ENCODE peak calls at places on chromosomes 12 and 14, in nine cellular contexts. U, C, D, F, A, V, W, X and B are unnamed samples. For H3K4me1, the result is how much of the 10 kb centered on the place peaks cover.

GRCh38 chr12:60535363-60535762 is 939.5 kb downstream of the SLC16A7 start:
- DNase-seq in A (no peak), F (no peak), D (no peak), U (no peak), C (no peak), W (peak), V (no peak), X (no peak), B (no peak)

GRCh38 chr14:92651793-92652382 is 96.5 kb downstream of the LGMN start:
- DNase-seq in W (no peak), C (no peak), X (no peak), F (no peak), U (no peak), V (no peak), A (no peak), D (no peak), B (no peak)

GRCh38 chr12:85627584-85627983 is 208.6 kb downstream of the RASSF9 start:
- DNase-seq in U (no peak), F (no peak), D (peak), A (no peak), C (no peak), W (peak), V (no peak), X (no peak), B (no peak)

GRCh38 chr14:21723431-21724045 is 49.9 kb upstream of the OR4E1 start:
- DNase-seq in V (peak), D (peak), F (peak), A (peak), U (peak), W (peak), C (peak), X (peak), B (peak)

GRCh38 chr12:120887253-120888043 is 16.7 kb downstream of the SPPL3 start:
- DNase-seq in W (no peak), U (no peak), D (no peak), A (no peak), F (no peak), V (peak), X (no peak), C (no peak), B (no peak)

GRCh38 chr14:36478782-36479181 is 41.2 kb downstream of the NKX2-1 start:
- DNase-seq in V (peak), U (no peak), C (no peak), X (no peak), F (no peak), W (peak), D (peak), A (peak), B (no peak)

GRCh38 chr12:95286713-95287112 is 69.1 kb downstream of the VEZT start:
- DNase-seq in A (no peak), D (peak), V (no peak), U (no peak), F (no peak), W (no peak), C (no peak), X (no peak), B (no peak)

GRCh38 chr12:51496907-51497306 is 72.3 kb downstream of the SLC4A8 start:
- DNase-seq in U (no peak), W (no peak), F (no peak), X (no peak), C (no peak), V (no peak), A (no peak), D (no peak), B (no peak)

GRCh38 chr12:9221476-9221875 is 13.3 kb upstream of the PZP start:
- DNase-seq in X (no peak), F (no peak), D (no peak), A (no peak), U (no peak), W (no peak), V (no peak), C (no peak), B (no peak)

GRCh38 chr14:31969371-31969770 is 107.7 kb upstream of the ARHGAP5 start:
- DNase-seq in D (no peak), C (no peak), W (no peak), X (no peak), V (no peak), A (no peak), F (no peak), U (no peak), B (peak)

GRCh38 chr14:54490448-54490805 is 1.6 kb upstream of the GMFB start:
- DNase-seq in D (peak), U (no peak), V (no peak), F (no peak), C (no peak), X (no peak), A (no peak), W (no peak), B (no peak)

DNA sequence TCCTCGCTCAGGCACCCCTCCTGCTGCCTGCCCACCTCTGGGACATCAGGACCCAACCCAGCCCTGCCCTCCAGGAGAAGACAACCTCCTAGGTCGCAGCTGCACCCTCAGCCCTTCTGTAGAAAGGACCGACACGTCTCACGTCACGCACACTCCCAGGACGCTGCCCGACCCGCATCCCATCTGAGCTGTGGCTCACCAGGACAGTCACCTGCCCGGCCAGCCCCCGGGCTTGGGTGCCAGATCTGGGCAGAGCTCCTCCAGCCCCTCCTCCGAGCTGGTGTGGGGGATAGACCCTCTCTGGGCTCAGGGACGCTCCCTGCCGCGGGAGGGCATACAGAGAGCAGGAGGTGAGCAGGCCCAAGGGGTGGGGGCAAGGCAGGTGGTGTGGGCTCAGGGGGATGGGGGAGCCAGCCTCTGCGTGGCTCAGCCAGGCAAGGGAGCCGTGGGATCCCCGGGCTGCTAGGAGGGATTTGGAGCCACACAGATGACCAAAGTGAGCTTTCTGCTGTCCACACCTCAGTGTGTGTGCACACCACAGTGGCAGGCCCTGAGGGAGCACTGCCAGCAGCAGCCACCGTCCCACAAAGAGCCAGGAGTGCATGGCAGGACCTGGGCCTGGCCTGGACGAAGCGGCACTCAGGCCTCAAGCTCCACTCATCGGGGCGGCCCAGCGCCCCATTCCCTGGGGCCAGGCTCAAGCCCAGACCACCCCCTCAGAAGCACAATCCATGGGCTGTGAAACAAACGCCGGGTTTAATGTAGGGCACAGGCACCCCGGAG is 13.6 kb downstream of the DEGS2 start:
- DNase-seq in U (no peak), F (no peak), A (no peak), X (no peak), W (no peak), C (no peak), V (no peak), D (no peak), B (no peak)
- H3K4me1 ChIP-seq in U (under half), F (under half), A (under half), X (under half), W (under half), C (under half), V (under half), D (under half), B (under half)

DNA sequence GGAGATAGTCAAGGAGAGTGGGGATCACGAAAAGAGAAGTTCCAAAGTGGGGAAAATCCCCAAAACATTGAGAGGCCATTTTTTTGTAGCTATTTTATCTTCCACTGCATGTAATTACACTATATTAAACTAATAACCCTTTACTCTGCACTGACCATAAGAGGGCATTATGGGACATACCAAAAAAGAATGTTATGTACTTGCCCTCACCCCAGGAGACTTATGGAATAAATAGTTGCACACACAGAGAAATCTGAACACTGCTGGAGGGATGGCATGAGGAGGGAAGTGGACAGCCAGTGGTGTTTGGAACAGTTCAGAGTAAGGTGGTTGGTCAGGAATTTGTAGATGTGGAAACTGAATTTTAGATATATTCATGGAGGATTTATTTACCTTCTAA is 422.9 kb downstream of the SNAPC1 start:
- DNase-seq in X (no peak), V (no peak), W (no peak), A (no peak), U (no peak), C (no peak), D (no peak), F (no peak), B (no peak)
- TF ChIP-seq EZH2phosphoT487 in X (no peak), V (no peak), W (no peak), A (no peak), U (no peak), C (no peak), D (no peak), F (no peak), B (no peak)

DNA sequence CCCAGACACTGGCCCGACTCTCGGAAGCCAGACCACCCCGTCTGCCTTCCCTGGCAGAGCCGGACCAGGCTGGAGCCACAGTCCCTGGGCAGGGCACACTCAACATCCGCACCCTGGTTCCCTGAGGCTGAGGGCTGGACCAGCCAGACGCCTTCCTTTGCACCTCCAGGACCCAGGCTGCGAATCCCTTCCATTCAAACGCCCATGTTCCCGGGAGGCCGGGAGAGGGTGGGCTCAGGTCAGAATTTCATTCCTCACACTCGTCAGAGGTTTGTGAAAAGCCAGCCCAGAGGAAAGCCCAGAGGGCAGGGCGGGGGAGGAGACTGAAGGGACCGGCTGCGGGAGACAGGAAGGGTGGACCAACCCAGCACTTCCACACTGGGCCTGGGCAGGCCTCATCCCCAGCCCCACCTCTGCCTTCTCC is 58.7 kb downstream of the LRRC74A start:
- DNase-seq in A (no peak), C (peak), X (no peak), W (no peak), D (no peak), V (no peak), U (no peak), F (no peak), B (no peak)
- H3K4me1 ChIP-seq in A (under half), C (under half), X (under half), W (under half), D (under half), V (under half), U (under half), F (under half), B (under half)

GRCh38 chr12:125210104-125210755 is 145.0 kb downstream of the AACS start:
- DNase-seq in X (no peak), V (no peak), C (no peak), D (no peak), A (no peak), U (no peak), W (no peak), F (no peak), B (no peak)

GRCh38 chr12:125214289-125214688 is 149.1 kb downstream of the AACS start:
- DNase-seq in F (no peak), X (no peak), C (no peak), U (no peak), V (no peak), W (no peak), A (no peak), D (no peak), B (no peak)

GRCh38 chr12:125211464-125211863 is 146.2 kb downstream of the AACS start:
- DNase-seq in C (no peak), W (no peak), D (no peak), A (no peak), X (no peak), U (no peak), V (no peak), F (no peak), B (no peak)

GRCh38 chr12:125206757-125207156 is 141.5 kb downstream of the AACS start:
- DNase-seq in D (no peak), F (no peak), X (no peak), A (no peak), W (no peak), U (no peak), C (no peak), V (no peak), B (no peak)

DNA sequence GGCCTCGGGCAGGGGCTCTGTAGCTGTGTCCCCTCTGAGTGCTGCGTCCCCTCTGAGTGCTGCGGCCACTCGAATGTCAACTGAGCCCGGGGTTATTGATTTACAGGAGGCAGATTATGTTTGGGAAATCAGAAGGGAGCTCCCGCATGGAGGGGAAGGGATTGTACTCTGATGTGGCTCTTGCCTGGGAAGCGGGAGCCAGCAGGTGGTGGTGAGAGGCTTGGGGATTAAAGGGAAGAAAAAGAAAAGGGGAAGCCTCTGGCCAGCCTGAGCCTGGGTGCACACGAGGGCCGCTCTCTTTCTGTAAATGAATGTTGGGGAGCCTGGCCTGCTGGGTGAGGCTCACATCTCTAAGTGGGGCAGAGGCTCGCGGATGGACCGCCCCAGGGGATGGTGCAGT is 143.7 kb downstream of the AACS start:
- DNase-seq in C (peak), X (no peak), W (no peak), D (no peak), F (no peak), V (no peak), U (peak), A (no peak), B (no peak)
- TF ChIP-seq EZH2phosphoT487 in C (no peak), X (no peak), W (no peak), D (no peak), F (no peak), V (no peak), U (no peak), A (no peak), B (no peak)

GRCh38 chr12:53388932-53389331 is 9.0 kb downstream of the SP1 start:
- DNase-seq in V (no peak), D (no peak), C (no peak), F (no peak), W (no peak), U (no peak), A (no peak), X (no peak), B (no peak)

GRCh38 chr12:53391667-53392244 is 11.8 kb downstream of the SP1 start:
- DNase-seq in C (no peak), F (no peak), V (no peak), X (no peak), W (no peak), D (no peak), A (no peak), U (no peak), B (no peak)

DNA sequence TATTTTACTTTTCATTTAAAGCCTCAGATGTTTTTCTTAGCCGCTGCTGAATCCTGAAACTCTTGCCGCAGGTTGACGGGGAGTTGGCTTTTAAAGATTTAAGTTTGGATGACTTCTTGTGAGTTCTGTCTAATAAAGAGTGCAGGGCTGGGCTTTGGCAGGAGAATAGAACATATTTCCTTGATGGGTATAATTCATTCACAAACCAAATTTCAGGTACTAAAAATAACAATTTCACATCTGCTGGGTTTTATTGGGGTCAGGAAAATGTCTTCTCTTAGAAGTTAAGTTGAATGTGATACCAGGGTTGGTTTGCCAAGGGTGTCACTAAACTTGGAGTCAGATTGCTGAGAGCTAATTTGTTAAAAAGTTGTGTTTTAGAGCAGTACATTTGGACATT is 9.7 kb downstream of the SP1 start:
- DNase-seq in W (no peak), C (no peak), D (no peak), A (no peak), X (no peak), V (no peak), U (no peak), F (no peak), B (no peak)
- H3K4me1 ChIP-seq in W (under half), C (under half), D (under half), A (under half), X (under half), V (under half), U (under half), F (half or more), B (under half)

GRCh38 chr14:23147676-23148075 is 28.6 kb upstream of the CEBPE start:
- DNase-seq in V (no peak), F (no peak), A (no peak), W (peak), X (no peak), D (peak), C (no peak), U (no peak), B (peak)
- TF ChIP-seq EZH2phosphoT487 in V (no peak), F (no peak), A (no peak), W (no peak), X (no peak), D (no peak), C (no peak), U (no peak), B (no peak)

GRCh38 chr14:91406982-91407381 is 10.6 kb downstream of the CCDC88C start:
- DNase-seq in U (no peak), A (no peak), C (no peak), D (no peak), X (no peak), F (no peak), V (no peak), W (no peak), B (no peak)
- H3K4me1 ChIP-seq in U (under half), A (under half), C (under half), D (under half), X (under half), F (half or more), V (half or more), W (under half), B (under half)

GRCh38 chr14:71290960-71291466 is 383.8 kb downstream of the PCNX1 start:
- DNase-seq in D (peak), X (no peak), C (no peak), W (peak), V (peak), U (no peak), F (peak), A (peak), B (peak)

GRCh38 chr14:71290301-71290700 is 383.0 kb downstream of the PCNX1 start:
- DNase-seq in X (no peak), A (no peak), C (peak), V (no peak), U (no peak), W (no peak), D (peak), F (no peak), B (no peak)

GRCh38 chr14:71300474-71301359 is 393.5 kb downstream of the PCNX1 start:
- DNase-seq in U (no peak), W (peak), F (no peak), X (no peak), D (peak), V (no peak), C (no peak), A (no peak), B (no peak)

GRCh38 chr14:71296184-71296583 is 388.9 kb downstream of the PCNX1 start:
- DNase-seq in U (no peak), W (no peak), X (no peak), V (no peak), D (no peak), C (no peak), A (no peak), F (no peak), B (no peak)
- TF ChIP-seq EZH2phosphoT487 in U (no peak), W (no peak), X (no peak), V (no peak), D (no peak), C (no peak), A (no peak), F (no peak), B (no peak)